ENCODE peak calls at places on chromosomes 4 and X, in eight cellular contexts. F is lung, Q is ovary, T is colonic mucosa, P is tibial nerve, W is IMR-90, B is trophoblast cell, V is mammary epithelial cell. K is an unnamed sample. For H3K9me3, the result is how much of the 10 kb centered on the place peaks cover.

GRCh38 chrX:129737921-129738320 is 858 bp upstream of the XPNPEP2 start:
- DNase-seq in F (no peak), Q (no peak), T (no peak), P (no peak), W (peak), B (no peak), V (peak), K (no peak)

GRCh38 chr4:133151301-133151680 is 2.2 kb downstream of the PCDH10 start:
- DNase-seq in F (no peak), Q (no peak), T (no peak), P (no peak), W (no peak), B (no peak), V (no peak), K (no peak)

GRCh38 chr4:183182873-183183725 is 84.0 kb downstream of the WWC2 start:
- DNase-seq in F (peak), Q (peak), T (no peak), P (peak), W (peak), B (peak), V (peak), K (peak)

GRCh38 chr4:76764251-76764650 is 133.7 kb downstream of the SOWAHB start:
- DNase-seq in F (no peak), Q (no peak), T (no peak), P (no peak), W (peak), B (peak), V (no peak), K (peak)

GRCh38 chr4:15963568-15963967 is 593 bp upstream of the FGFBP2 start:
- DNase-seq in F (no peak), Q (no peak), T (no peak), P (no peak), W (no peak), B (no peak), V (no peak), K (no peak)

GRCh38 chr4:128844931-128845330 is 35.4 kb downstream of the JADE1 start:
- DNase-seq in F (no peak), Q (peak), T (no peak), P (peak), W (no peak), B (no peak), V (no peak), K (no peak)

GRCh38 chr4:38371391-38371851 is 292.6 kb upstream of the KLF3 start:
- DNase-seq in F (no peak), Q (no peak), T (no peak), P (no peak), W (peak), B (no peak), V (peak), K (no peak)

GRCh38 chr4:88792268-88792781 is 94.7 kb upstream of the NAP1L5 start:
- DNase-seq in F (no peak), Q (no peak), T (no peak), P (no peak), W (peak), B (peak), V (peak), K (no peak)

GRCh38 chr4:138291431-138291830 is 49.3 kb upstream of the SLC7A11 start:
- DNase-seq in F (no peak), Q (no peak), T (no peak), P (no peak), W (no peak), B (no peak), V (no peak), K (no peak)

GRCh38 chr4:73208376-73208775 is 50.2 kb downstream of the ANKRD17 start:
- DNase-seq in F (no peak), Q (no peak), T (no peak), P (no peak), W (peak), B (no peak), V (peak), K (no peak)

GRCh38 chr4:163048447-163048846 is 118.2 kb downstream of the NAF1 start:
- DNase-seq in F (no peak), Q (no peak), T (no peak), P (no peak), W (peak), B (no peak), V (peak), K (peak)

GRCh38 chr4:8282742-8283141 is 13.2 kb downstream of the HTRA3 start:
- DNase-seq in F (no peak), Q (no peak), T (no peak), P (no peak), W (no peak), B (no peak), V (no peak), K (no peak)

GRCh38 chrX:46653482-46653881 is 79.9 kb downstream of the CHST7 start:
- DNase-seq in F (no peak), Q (no peak), T (no peak), P (no peak), W (peak), B (no peak), V (no peak), K (peak)

GRCh38 chr4:71732706-71733105 is 51.2 kb downstream of the GC start:
- DNase-seq in F (no peak), Q (no peak), T (no peak), P (no peak), W (peak), B (no peak), V (peak), K (no peak)

GRCh38 chrX:47177079-47177478 is 16.6 kb upstream of the UBA1 start:
- DNase-seq in F (no peak), Q (no peak), T (no peak), P (no peak), W (no peak), B (no peak), V (no peak), K (no peak)

GRCh38 chrX:10119399-10119990 is 37.3 kb upstream of the CLCN4 start:
- DNase-seq in F (peak), Q (peak), T (peak), P (peak), W (peak), B (peak), V (peak), K (peak)
- H3K9me3 ChIP-seq in F (under half), Q (under half), T (under half), P (under half), W (under half), B (under half), V (under half), K (under half)

DNA sequence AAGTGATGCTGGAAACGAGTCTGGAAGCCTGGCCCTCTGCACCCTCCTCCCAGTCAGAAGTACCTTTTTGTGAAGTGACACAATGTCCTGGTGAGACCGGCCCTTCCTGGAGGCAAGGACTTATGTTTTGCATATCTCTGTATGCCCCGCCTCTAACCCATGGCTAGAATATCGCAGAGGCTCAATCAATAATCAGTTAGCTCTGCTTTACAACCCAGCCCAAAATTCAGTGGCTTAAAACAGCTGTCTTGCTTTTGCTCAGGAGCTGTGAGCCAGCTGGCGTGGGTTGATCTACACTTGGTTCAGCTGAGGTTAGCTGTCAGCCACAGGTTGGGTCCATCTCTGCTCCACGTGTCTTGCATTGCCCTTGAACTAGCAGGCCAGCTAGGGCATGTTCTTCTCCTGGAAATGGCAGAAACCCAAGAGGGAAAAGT is 98.8 kb upstream of the METTL14 start:
- DNase-seq in F (no peak), Q (peak), T (no peak), P (no peak), W (no peak), B (no peak), V (no peak), K (peak)
- H3K4me3 ChIP-seq in F (no peak), Q (no peak), T (no peak), P (no peak), W (no peak), B (no peak), V (no peak), K (peak)

DNA sequence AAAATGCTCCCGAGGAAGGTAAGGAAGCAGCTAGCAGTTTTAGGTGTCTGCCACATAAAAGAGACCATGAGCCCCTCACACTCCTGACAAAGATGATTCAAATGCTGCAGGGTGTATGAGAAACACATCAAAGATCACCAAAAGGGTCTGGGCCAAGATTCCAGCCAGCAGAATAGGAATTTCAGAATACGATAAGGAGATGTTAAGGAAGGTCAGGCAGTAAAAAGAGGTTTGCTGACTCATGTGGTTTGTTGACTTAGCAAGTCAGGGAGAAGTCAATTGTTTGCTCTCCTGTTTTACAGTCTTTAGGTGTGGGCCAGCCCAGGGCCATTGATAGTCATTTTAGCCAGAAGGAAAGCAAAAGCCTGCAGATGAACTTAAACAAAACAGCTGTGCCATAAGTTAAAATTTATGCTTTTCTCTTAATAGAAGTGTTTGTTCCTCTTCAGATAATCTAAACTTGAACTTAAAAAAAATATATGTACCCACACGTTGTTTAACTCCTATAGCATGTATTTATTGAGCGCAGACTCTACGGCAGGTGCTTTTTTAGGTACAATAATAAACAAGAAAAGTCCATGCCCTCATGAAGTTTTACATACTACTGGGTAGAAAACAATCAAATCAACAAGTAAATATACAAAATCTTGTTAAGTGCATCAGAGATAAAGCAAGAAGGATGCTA is 115.6 kb downstream of the CAMK2D start:
- DNase-seq in F (peak), Q (no peak), T (peak), P (no peak), W (peak), B (no peak), V (peak), K (no peak)
- H3K27ac ChIP-seq in F (peak), Q (no peak), T (peak), P (no peak), W (no peak), B (no peak), V (no peak), K (no peak)

DNA sequence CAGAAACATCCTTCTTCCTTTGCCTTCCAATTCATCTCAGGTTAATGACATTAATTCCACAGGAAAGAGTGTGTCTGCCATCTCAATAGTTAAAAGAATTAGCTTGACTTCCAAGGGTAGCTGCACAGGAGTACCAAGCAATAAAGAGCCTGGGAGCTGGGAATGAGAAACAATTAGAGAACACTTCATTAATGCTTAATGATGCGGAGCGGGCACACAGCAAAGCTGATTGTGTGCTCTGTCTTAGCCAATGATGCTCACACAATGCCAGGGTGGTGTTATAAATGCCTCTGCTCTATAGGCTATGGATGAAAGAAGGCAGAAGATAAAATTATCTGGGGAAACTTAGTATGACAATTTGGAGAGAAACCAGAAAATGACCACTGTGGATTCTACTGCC is 1052.5 kb upstream of the LCORL start:
- DNase-seq in F (no peak), Q (no peak), T (no peak), P (no peak), W (no peak), B (no peak), V (no peak), K (no peak)
- H3K9me3 ChIP-seq in F (under half), Q (under half), T (under half), P (under half), W (under half), B (under half), V (under half), K (under half)

GRCh38 chrX:71117358-71117757 is 1.0 kb upstream of the MED12 start:
- DNase-seq in F (no peak), Q (no peak), T (no peak), P (no peak), W (no peak), B (no peak), V (no peak), K (no peak)
- H3K4me3 ChIP-seq in F (no peak), Q (peak), T (no peak), P (no peak), W (no peak), B (no peak), V (no peak), K (peak)

GRCh38 chrX:13082286-13083065 is 38.1 kb upstream of the FAM9C start:
- DNase-seq in F (no peak), Q (no peak), T (no peak), P (no peak), W (no peak), B (no peak), V (no peak), K (no peak)
- H3K27ac ChIP-seq in F (peak), Q (no peak), T (peak), P (peak), W (peak), B (no peak), V (no peak), K (no peak)

DNA sequence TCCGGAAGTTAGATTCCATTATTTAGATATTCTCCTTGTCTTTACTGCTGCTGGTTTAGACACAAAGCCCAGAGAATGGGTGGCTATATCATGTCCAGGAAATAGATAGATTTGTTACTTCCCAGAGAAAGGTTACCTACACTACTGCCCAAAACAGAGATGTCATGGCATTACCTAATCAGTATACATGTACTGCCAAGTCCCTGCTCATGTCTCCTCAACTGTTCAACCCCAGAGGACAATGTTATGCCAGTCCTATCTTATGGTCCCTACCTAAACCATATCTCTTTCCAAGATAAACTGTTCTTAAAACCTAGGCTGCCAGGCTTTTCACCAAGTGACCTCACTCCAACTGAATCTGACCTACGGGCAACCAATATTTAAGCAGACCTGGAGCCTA is 209.5 kb upstream of the AR start:
- DNase-seq in F (no peak), Q (no peak), T (no peak), P (no peak), W (no peak), B (no peak), V (no peak), K (no peak)
- H3K9me3 ChIP-seq in F (under half), Q (under half), T (under half), P (under half), W (under half), B (under half), V (under half), K (under half)

GRCh38 chrX:445727-446126 is 59.0 kb upstream of the PPP2R3B start:
- DNase-seq in F (no peak), Q (no peak), T (no peak), P (no peak), W (no peak), B (no peak), V (no peak), K (no peak)

GRCh38 chrX:444305-444704 is 57.6 kb upstream of the PPP2R3B start:
- DNase-seq in F (no peak), Q (no peak), T (no peak), P (no peak), W (no peak), B (no peak), V (no peak), K (no peak)

GRCh38 chrX:443676-444210 is 57.0 kb upstream of the PPP2R3B start:
- DNase-seq in F (no peak), Q (no peak), T (no peak), P (no peak), W (no peak), B (no peak), V (no peak), K (no peak)

GRCh38 chrX:447052-447451 is 60.3 kb upstream of the PPP2R3B start:
- DNase-seq in F (no peak), Q (no peak), T (no peak), P (no peak), W (no peak), B (no peak), V (no peak), K (no peak)

DNA sequence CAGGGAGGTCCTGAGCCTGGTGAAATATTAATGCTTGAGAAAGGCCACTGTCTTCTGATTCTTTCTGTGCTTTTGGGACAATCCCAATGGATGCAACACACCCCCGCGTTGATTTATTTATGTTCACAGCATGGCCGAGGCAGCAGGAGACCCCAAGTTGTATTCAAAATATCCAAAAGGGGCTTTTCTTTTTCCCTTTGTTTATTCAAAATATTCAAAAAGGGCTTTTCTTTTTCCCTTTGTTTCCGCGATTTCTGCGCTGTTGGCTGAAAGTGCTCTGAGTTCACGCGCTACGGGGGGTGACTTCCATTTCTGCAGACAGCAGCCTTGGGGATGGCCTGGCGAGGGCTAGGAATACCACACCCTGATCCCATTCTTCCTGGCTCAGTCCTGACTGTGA is 59.5 kb upstream of the PPP2R3B start:
- DNase-seq in F (no peak), Q (no peak), T (no peak), P (no peak), W (no peak), B (no peak), V (no peak), K (no peak)
- H3K4me3 ChIP-seq in F (no peak), Q (no peak), T (no peak), P (no peak), W (no peak), B (no peak), V (no peak), K (no peak)

DNA sequence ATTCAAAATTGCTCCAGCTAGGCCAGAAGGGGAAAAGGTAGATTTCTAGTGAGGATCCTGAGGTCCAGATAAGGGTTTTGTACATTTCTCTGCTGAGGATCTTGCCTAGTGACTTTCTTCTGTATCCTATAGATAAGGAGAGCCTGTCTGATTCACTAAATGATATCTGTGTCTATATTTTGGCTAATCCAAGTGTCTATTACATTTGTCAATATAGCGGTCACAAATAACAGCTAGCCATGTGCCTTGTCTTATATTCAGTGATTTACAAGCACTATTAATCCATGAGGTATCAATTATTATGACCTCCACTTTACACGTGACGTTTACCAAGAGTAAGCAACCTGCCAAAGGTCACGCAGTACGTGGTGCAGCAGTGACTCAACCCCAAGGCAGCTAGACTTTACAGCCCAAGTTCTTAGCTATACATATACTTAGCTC is 41.6 kb downstream of the TMEM165 start:
- DNase-seq in F (no peak), Q (no peak), T (peak), P (no peak), W (peak), B (no peak), V (no peak), K (no peak)
- H3K27ac ChIP-seq in F (no peak), Q (no peak), T (peak), P (no peak), W (no peak), B (no peak), V (no peak), K (no peak)

GRCh38 chrX:2404816-2405215 is 96.0 kb downstream of the DHRSX start:
- DNase-seq in F (no peak), Q (no peak), T (no peak), P (no peak), W (no peak), B (no peak), V (no peak), K (no peak)
- H3K9me3 ChIP-seq in F (under half), Q (under half), T (under half), P (under half), W (under half), B (under half), V (under half), K (under half)